ENCODE peak calls at places on chromosome 1, in eight cellular contexts. C is ovary, Q is A673, Y is transverse colon, P is right lobe of liver, K is astrocyte of the spinal cord, F is WERI-Rb-1, O is neural crest cell. T is an unnamed sample.

GRCh38 chr1:84348240-84348555 is 46.7 kb downstream of the SAMD13 start:
- DNase-seq in C (no peak), Q (no peak), Y (no peak), P (no peak), K (peak; percentile 38), F (no peak), O (no peak), T (no peak)

GRCh38 chr1:155973723-155974122 is 4.6 kb downstream of the ARHGEF2 start:
- DNase-seq in C (no peak), Q (no peak), Y (no peak), P (no peak), K (no peak), F (no peak), O (no peak), T (no peak)

GRCh38 chr1:12851779-12852178 is 3.3 kb upstream of the HNRNPCL1 start:
- DNase-seq in C (no peak), Q (no peak), Y (no peak), P (no peak), K (no peak), F (no peak), O (no peak), T (no peak)

GRCh38 chr1:36408479-36408878 is 10.8 kb upstream of the LSM10 start:
- DNase-seq in C (no peak), Q (no peak), Y (no peak), P (no peak), K (peak; percentile 10), F (no peak), O (no peak), T (no peak)

GRCh38 chr1:223230161-223230881 is 87.3 kb upstream of the TLR5 start:
- DNase-seq in C (no peak), Q (no peak), Y (no peak), P (no peak), K (peak; percentile 88), F (no peak), O (no peak), T (no peak)

GRCh38 chr1:154777151-154777550 is 92.9 kb downstream of the KCNN3 start:
- DNase-seq in C (no peak), Q (no peak), Y (no peak), P (no peak), K (no peak), F (no peak), O (no peak), T (no peak)

GRCh38 chr1:58986996-58987767 is 203.3 kb upstream of the JUN start:
- DNase-seq in C (no peak), Q (no peak), Y (no peak), P (no peak), K (no peak), F (no peak), O (no peak), T (no peak)

GRCh38 chr1:9182784-9183257 is 51.8 kb upstream of the H6PD start:
- DNase-seq in C (peak; percentile 52), Q (no peak), Y (no peak), P (no peak), K (no peak), F (no peak), O (no peak), T (no peak)

GRCh38 chr1:13618483-13618882 is 34.9 kb downstream of the PDPN start:
- DNase-seq in C (no peak), Q (no peak), Y (no peak), P (no peak), K (no peak), F (no peak), O (no peak), T (no peak)

GRCh38 chr1:17274186-17275170 is 25.6 kb downstream of the PADI3 start:
- DNase-seq in C (no peak), Q (peak; percentile 67), Y (peak; percentile 74), P (peak; percentile 73), K (peak; percentile 34), F (peak; percentile 75), O (peak; percentile 75), T (peak; percentile 60)
- TF ChIP-seq CTCF in C (no peak), Q (peak; percentile 94), Y (peak; percentile 71), P (peak; percentile 61), K (peak; percentile 85), F (peak; percentile 98), O (peak; percentile 72), T (peak; percentile 79)

GRCh38 chr1:73617145-73617544 is 580.8 kb downstream of the LRRIQ3 start:
- DNase-seq in C (no peak), Q (no peak), Y (no peak), P (no peak), K (no peak), F (no peak), O (no peak), T (no peak)

GRCh38 chr1:73611681-73612080 is 586.3 kb downstream of the LRRIQ3 start:
- DNase-seq in C (no peak), Q (no peak), Y (no peak), P (no peak), K (peak; percentile 8), F (no peak), O (no peak), T (no peak)
- TF ChIP-seq CTCF in C (no peak), Q (no peak), Y (no peak), P (no peak), K (no peak), F (no peak), O (no peak), T (no peak)

GRCh38 chr1:85494957-85495266 is 30.0 kb upstream of the DDAH1 start:
- DNase-seq in C (no peak), Q (peak; percentile 9), Y (no peak), P (no peak), K (peak; percentile 46), F (peak; percentile 10), O (no peak), T (no peak)
- TF ChIP-seq CTCF in C (no peak), Q (peak; percentile 29), Y (no peak), P (no peak), K (peak; percentile 45), F (no peak), O (no peak), T (peak; percentile 76)

GRCh38 chr1:17984510-17985085 is 123.0 kb upstream of the IGSF21 start:
- DNase-seq in C (no peak), Q (peak; percentile 53), Y (peak; percentile 24), P (no peak), K (no peak), F (peak; percentile 60), O (peak; percentile 58), T (no peak)
- TF ChIP-seq CTCF in C (no peak), Q (peak; percentile 84), Y (peak; percentile 53), P (peak; percentile 73), K (peak; percentile 35), F (peak; percentile 88), O (peak; percentile 70), T (peak; percentile 55)